ENCODE peak calls at places on chromosomes 5 and 9, in six cellular contexts. L is stimulated activated effector memory CD8-positive, alpha-beta T cell treated with anti-CD3 and anti-CD28 coated beads, Interleukin-12 subunit alpha, Interleukin-12 subunit beta, amount 100 ng/mL, for 72 hours; P is left cardiac atrium; A is PC-3; G is CD4-positive, CD25-positive, alpha-beta regulatory T cell; T is stimulated activated naive B cell treated with anti-CD40 and anti-IgM and Interleukin-4, amounts not matched to agents 10 μg/mL and 1 μg/mL and 100 μg/mL, for 72 hours. U is an unnamed sample.

GRCh38 chr5:56632199-56632598 is 183.2 kb upstream of the MAP3K1 start:
- ATAC-seq in T (no peak), G (no peak), P (no peak), L (no peak), A (no peak), U (no peak)

GRCh38 chr9:27341545-27342294 is 44.8 kb upstream of the EQTN start:
- ATAC-seq in P (no peak), G (no peak), L (no peak), A (no peak), T (peak), U (no peak)

GRCh38 chr9:76086521-76086920 is 196.0 kb downstream of the PCSK5 start:
- ATAC-seq in P (no peak), L (no peak), T (no peak), G (no peak), A (no peak), U (no peak)

GRCh38 chr9:121373401-121373769 is 3.3 kb upstream of the STOM start:
- ATAC-seq in L (no peak), A (no peak), T (no peak), P (no peak), G (no peak), U (no peak)

GRCh38 chr5:132211787-132212186 is 15.9 kb downstream of the P4HA2 start:
- ATAC-seq in L (no peak), A (no peak), G (no peak), P (peak), T (no peak), U (no peak)

GRCh38 chr5:4191024-4191423 is 595.4 kb downstream of the IRX1 start:
- ATAC-seq in G (no peak), P (no peak), T (no peak), L (no peak), A (no peak), U (no peak)

GRCh38 chr9:35697486-35697885 is 7.8 kb upstream of the TPM2 start:
- ATAC-seq in L (peak), T (no peak), A (no peak), P (peak), G (no peak), U (no peak)

GRCh38 chr5:30698217-30698616 is 495.3 kb upstream of the CDH6 start:
- ATAC-seq in L (no peak), G (no peak), P (no peak), A (no peak), T (no peak), U (no peak)

GRCh38 chr9:133355881-133356357 is 368 bp downstream of the SURF1 start:
- ATAC-seq in L (peak), T (peak), G (peak), A (peak), P (no peak), U (peak)

GRCh38 chr9:118992813-118993747 is 376.2 kb downstream of the BRINP1 start:
- ATAC-seq in A (no peak), L (no peak), G (no peak), T (no peak), P (no peak), U (no peak)

GRCh38 chr9:72364679-72365524 is at the start of gene ZFAND5:
- ATAC-seq in A (peak), L (peak), G (peak), T (peak), P (peak), U (peak)

GRCh38 chr5:107549567-107549966 is 121.2 kb downstream of the EFNA5 start:
- ATAC-seq in P (no peak), L (no peak), T (no peak), A (no peak), G (no peak), U (no peak)

GRCh38 chr5:109192543-109193281 is 217.1 kb downstream of the PJA2 start:
- ATAC-seq in T (no peak), P (no peak), G (no peak), L (no peak), A (no peak), U (no peak)

GRCh38 chr5:179820127-179820482 is 600 bp upstream of the SQSTM1 start:
- ATAC-seq in P (no peak), A (no peak), G (no peak), T (no peak), L (no peak), U (peak)

GRCh38 chr9:90038778-90039177 is 434.0 kb downstream of the GADD45G start:
- ATAC-seq in G (no peak), P (no peak), A (no peak), L (no peak), T (no peak), U (no peak)

GRCh38 chr9:3628239-3628638 is 102.4 kb upstream of the RFX3 start:
- ATAC-seq in A (no peak), T (no peak), L (no peak), P (no peak), G (no peak), U (no peak)

GRCh38 chr9:88927510-88927909 is 63.8 kb upstream of the S1PR3 start:
- ATAC-seq in G (no peak), P (no peak), L (no peak), T (peak), A (no peak), U (no peak)

GRCh38 chr5:150609843-150610584 is 30.4 kb upstream of the SYNPO start:
- ATAC-seq in T (no peak), L (no peak), G (no peak), A (no peak), P (peak), U (no peak)

GRCh38 chr5:163718256-163718655 is 212.8 kb downstream of the MAT2B start:
- ATAC-seq in L (no peak), P (no peak), G (no peak), A (no peak), T (no peak), U (no peak)

GRCh38 chr5:133229931-133230664 is 178.3 kb downstream of the HSPA4 start:
- ATAC-seq in P (no peak), L (peak), G (no peak), A (no peak), T (peak), U (no peak)

GRCh38 chr5:66326276-66326675 is 182.2 kb downstream of the SREK1 start:
- ATAC-seq in L (no peak), T (no peak), G (no peak), A (no peak), P (peak), U (no peak)

GRCh38 chr5:141747152-141747640 is 65.2 kb upstream of the ARAP3 start:
- ATAC-seq in G (no peak), L (no peak), P (peak), A (no peak), T (peak), U (peak)

GRCh38 chr9:129557192-129558036 is 63.5 kb downstream of the C9orf50 start:
- ATAC-seq in G (no peak), P (no peak), L (no peak), A (no peak), T (no peak), U (peak)

GRCh38 chr5:137619191-137619870 is 116.6 kb downstream of the KLHL3 start:
- ATAC-seq in G (no peak), L (no peak), T (no peak), P (peak), A (peak), U (peak)

GRCh38 chr9:29233193-29233592 is 1659.9 kb upstream of the C9orf72 start:
- ATAC-seq in P (no peak), L (no peak), A (no peak), T (no peak), G (no peak), U (no peak)

GRCh38 chr5:144422025-144422424 is 251.4 kb downstream of the KCTD16 start:
- ATAC-seq in T (no peak), P (no peak), A (no peak), L (no peak), G (no peak), U (no peak)

GRCh38 chr5:102981957-102982635 is 137.8 kb downstream of the GIN1 start:
- ATAC-seq in G (no peak), T (no peak), A (no peak), L (no peak), P (peak), U (no peak)

GRCh38 chr5:127810014-127810413 is 106.8 kb downstream of the CCDC192 start:
- ATAC-seq in A (no peak), G (no peak), T (no peak), L (no peak), P (no peak), U (no peak)

GRCh38 chr9:131117111-131117761 is 8.2 kb upstream of the NUP214 start:
- ATAC-seq in A (no peak), T (no peak), L (no peak), P (peak), G (no peak), U (no peak)

GRCh38 chr5:176601901-176602300 is 8.1 kb downstream of the GPRIN1 start:
- ATAC-seq in P (no peak), L (no peak), A (no peak), T (no peak), G (no peak), U (no peak)

GRCh38 chr5:151683936-151684586 is 2.7 kb downstream of the SPARC start:
- ATAC-seq in G (no peak), P (no peak), T (no peak), L (no peak), A (no peak), U (no peak)

U was measured in SK-N-SH treated with all-trans-retinoic acid at 6 μM for 48 hours.